ENCODE peak calls at places on chromosomes 12 and 14, in four cellular contexts. A is foreskin fibroblast, X is left ventricle myocardium inferior, G is PC-3. Y is an unnamed sample.

GRCh38 chr12:57796996-57797395 is 14.4 kb downstream of the TSFM start:
- DNase-seq in G (no peak), A (peak; percentile 34), X (no peak), Y (no peak)

GRCh38 chr12:30678221-30678620 is 17.4 kb downstream of the IPO8 start:
- DNase-seq in G (no peak), A (no peak), X (no peak), Y (no peak)

GRCh38 chr14:36997843-36998242 is 174.6 kb downstream of the SLC25A21 start:
- DNase-seq in A (peak; percentile 57), X (no peak), G (no peak), Y (no peak)

GRCh38 chr12:92538970-92539749 is 163.6 kb upstream of the PLEKHG7 start:
- DNase-seq in A (peak; percentile 73), X (no peak), G (peak; percentile 88), Y (peak; percentile 62)

GRCh38 chr12:53097564-53098353 is at the start of gene IGFBP6:
- DNase-seq in A (peak; percentile 89), X (peak; percentile 78), G (peak; percentile 63), Y (peak; percentile 70)

GRCh38 chr12:120013659-120014380 is 24.8 kb downstream of the BICDL1 start:
- DNase-seq in X (no peak), A (no peak), G (peak; percentile 68), Y (peak; percentile 65)

GRCh38 chr14:74720526-74720925 is 7.6 kb downstream of the FCF1 start:
- DNase-seq in G (no peak), X (no peak), A (peak; percentile 39), Y (no peak)

GRCh38 chr12:93852067-93852466 is 174.9 kb downstream of the CRADD start:
- DNase-seq in A (no peak), X (no peak), G (no peak), Y (no peak)

GRCh38 chr14:23522643-23523198 is 28.8 kb downstream of the ZFHX2 start:
- DNase-seq in X (no peak), G (no peak), A (no peak), Y (no peak)

GRCh38 chr12:3103806-3104205 is 26.6 kb downstream of the TSPAN9 start:
- DNase-seq in X (no peak), A (no peak), G (no peak), Y (no peak)

GRCh38 chr12:132176920-132177551 is 32.8 kb downstream of the NOC4L start:
- DNase-seq in G (no peak), A (no peak), X (no peak), Y (no peak)

GRCh38 chr14:104297313-104297704 is 158.9 kb downstream of the KIF26A start:
- DNase-seq in A (no peak), G (no peak), X (peak; percentile 2), Y (no peak)

GRCh38 chr14:28515571-28515970 is 251.0 kb upstream of the FOXG1 start:
- DNase-seq in X (no peak), G (peak; percentile 83), A (peak; percentile 57), Y (no peak)

GRCh38 chr12:26434299-26434915 is 239.0 kb downstream of the SSPN start:
- DNase-seq in G (peak; percentile 90), X (no peak), A (peak; percentile 75), Y (peak; percentile 28)

GRCh38 chr14:106378191-106378590 is 851.8 kb downstream of the TMEM121 start:
- DNase-seq in X (no peak), G (no peak), A (no peak), Y (peak; percentile 33)

GRCh38 chr12:130714091-130714590 is 2.0 kb downstream of the RIMBP2 start:
- DNase-seq in A (no peak), G (no peak), X (no peak), Y (no peak)

GRCh38 chr14:21049263-21049662 is 7.1 kb downstream of the RNASE7 start:
- DNase-seq in A (peak; percentile 56), X (no peak), G (no peak), Y (no peak)

GRCh38 chr12:62839869-62840268 is 95.1 kb downstream of the PPM1H start:
- DNase-seq in A (no peak), G (no peak), X (no peak), Y (no peak)

GRCh38 chr12:3493225-3494049 is 2.4 kb downstream of the PRMT8 start:
- DNase-seq in A (peak; percentile 6), G (no peak), X (peak; percentile 47), Y (no peak)

GRCh38 chr14:67228325-67228984 is 12.8 kb upstream of the PALS1 start:
- DNase-seq in A (peak; percentile 9), G (peak; percentile 67), X (no peak), Y (no peak)

GRCh38 chr12:77372469-77372868 is 307.1 kb upstream of the E2F7 start:
- DNase-seq in X (no peak), G (no peak), A (no peak), Y (no peak)

GRCh38 chr14:61396279-61396678 is 74.9 kb downstream of the PRKCH start:
- DNase-seq in A (no peak), X (no peak), G (no peak), Y (no peak)

GRCh38 chr14:104634886-104635570 is 30.5 kb upstream of the TMEM179 start:
- DNase-seq in X (no peak), A (no peak), G (no peak), Y (no peak)

GRCh38 chr12:16604853-16605252 is 1.1 kb downstream of the LMO3 start:
- DNase-seq in X (no peak), G (no peak), A (no peak), Y (no peak)

GRCh38 chr14:80455031-80455430 is 243.7 kb upstream of the DIO2 start:
- DNase-seq in G (no peak), X (no peak), A (no peak), Y (no peak)

GRCh38 chr14:102213984-102214658 is 74.4 kb downstream of the WDR20 start:
- DNase-seq in G (peak; percentile 38), A (no peak), X (no peak), Y (no peak)

GRCh38 chr12:110578522-110579238 is 4.4 kb downstream of the PPTC7 start:
- DNase-seq in X (no peak), G (no peak), A (no peak), Y (no peak)

GRCh38 chr14:94924189-94924588 is 154.3 kb upstream of the GSC start:
- DNase-seq in A (no peak), G (no peak), X (no peak), Y (no peak)

GRCh38 chr12:86193931-86194330 is 62.3 kb downstream of the MGAT4C start:
- DNase-seq in X (no peak), G (peak; percentile 43), A (peak; percentile 7), Y (no peak)

GRCh38 chr12:128829870-128830504 is 6.2 kb upstream of the SLC15A4 start:
- DNase-seq in X (no peak), A (no peak), G (peak; percentile 66), Y (peak; percentile 73)

GRCh38 chr14:58077621-58078020 is 74.4 kb downstream of the ARMH4 start:
- DNase-seq in G (no peak), A (peak; percentile 40), X (no peak), Y (no peak)

GRCh38 chr14:89503458-89503996 is 86.5 kb upstream of the FOXN3 start:
- DNase-seq in G (no peak), A (no peak), X (no peak), Y (peak; percentile 47)

GRCh38 chr14:68589447-68590232 is 203.2 kb downstream of the ZFP36L1 start:
- DNase-seq in G (no peak), X (peak; percentile 71), A (peak; percentile 91), Y (no peak)

GRCh38 chr12:96445743-96446655 is 43.4 kb upstream of the CFAP54 start:
- DNase-seq in A (peak; percentile 90), X (no peak), G (peak; percentile 90), Y (peak; percentile 61)

GRCh38 chr14:55628426-55628825 is 48.4 kb downstream of the KTN1 start:
- DNase-seq in G (peak; percentile 58), A (no peak), X (no peak), Y (no peak)

GRCh38 chr14:55626131-55626530 is 46.1 kb downstream of the KTN1 start:
- DNase-seq in A (no peak), G (no peak), X (no peak), Y (no peak)

GRCh38 chr14:55624913-55625312 is 44.9 kb downstream of the KTN1 start:
- DNase-seq in A (no peak), G (no peak), X (no peak), Y (no peak)

GRCh38 chr14:55620277-55620676 is 40.3 kb downstream of the KTN1 start:
- DNase-seq in A (no peak), X (no peak), G (no peak), Y (no peak)

GRCh38 chr14:55625481-55625880 is 45.5 kb downstream of the KTN1 start:
- DNase-seq in G (no peak), X (no peak), A (no peak), Y (no peak)
- TF ChIP-seq CTCF in G (no peak), X (no peak), A (no peak), Y (no peak)

GRCh38 chr12:47318963-47319362 is 239.2 kb upstream of the AMIGO2 start:
- DNase-seq in G (no peak), A (no peak), X (no peak), Y (no peak)
- TF ChIP-seq CTCF in G (no peak), A (no peak), X (no peak), Y (no peak)

GRCh38 chr12:64608901-64609542 is 1.3 kb upstream of the RASSF3 start:
- DNase-seq in G (peak; percentile 86), A (peak; percentile 59), X (no peak), Y (peak; percentile 81)
- TF ChIP-seq CTCF in G (no peak), A (peak; percentile 8), X (no peak), Y (no peak)

GRCh38 chr12:124438415-124439056 is 128.9 kb downstream of the NCOR2 start:
- DNase-seq in A (no peak), X (no peak), G (no peak), Y (no peak)
- TF ChIP-seq CTCF in A (no peak), X (no peak), G (no peak), Y (no peak)

GRCh38 chr12:47408171-47408871 is 297.5 kb downstream of the RPAP3 start:
- DNase-seq in X (no peak), G (peak; percentile 83), A (no peak), Y (peak; percentile 36)
- TF ChIP-seq CTCF in X (peak; percentile 43), G (peak; percentile 85), A (no peak), Y (peak; percentile 34)

GRCh38 chr12:41683513-41683912 is 461.2 kb downstream of the GXYLT1 start:
- DNase-seq in X (no peak), A (no peak), G (no peak), Y (no peak)

GRCh38 chr12:41680155-41680554 is 464.5 kb downstream of the GXYLT1 start:
- DNase-seq in A (no peak), G (no peak), X (no peak), Y (no peak)

GRCh38 chr12:41683023-41683422 is 461.7 kb downstream of the GXYLT1 start:
- DNase-seq in A (no peak), G (no peak), X (no peak), Y (no peak)

GRCh38 chr12:41681898-41682297 is 462.8 kb downstream of the GXYLT1 start:
- DNase-seq in G (peak; percentile 65), A (no peak), X (no peak), Y (no peak)

GRCh38 chr12:41684997-41685396 is 459.7 kb downstream of the GXYLT1 start:
- DNase-seq in A (peak; percentile 1), G (no peak), X (no peak), Y (no peak)
- TF ChIP-seq CTCF in A (no peak), G (peak; percentile 35), X (no peak), Y (no peak)

GRCh38 chr12:91339106-91339505 is 156.5 kb upstream of the DCN start:
- DNase-seq in X (no peak), G (no peak), A (peak; percentile 19), Y (no peak)
- TF ChIP-seq CTCF in X (no peak), G (no peak), A (no peak), Y (no peak)